ENCODE peak calls at places on chromosomes 5 and 9, in eight cellular contexts. J is heart left ventricle; B is CD4-positive, alpha-beta memory T cell; T is left ventricle myocardium inferior; P is RWPE2; X is naive thymus-derived CD4-positive, alpha-beta T cell; R is SJSA1; G is small intestine. M is an unnamed sample. For H3K4me1, the result is how much of the 10 kb centered on the place peaks cover.

GRCh38 chr5:114055318-114055788 is 306.5 kb upstream of the KCNN2 start:
- DNase-seq in J (peak), B (no peak), T (peak), P (no peak), X (no peak), R (peak), G (no peak), M (peak)

GRCh38 chr5:60961685-60962084 is 16.7 kb downstream of the NDUFAF2 start:
- DNase-seq in J (no peak), B (no peak), T (no peak), P (no peak), X (no peak), R (no peak), G (no peak), M (no peak)

GRCh38 chr9:18606831-18607230 is 132.9 kb downstream of the ADAMTSL1 start:
- DNase-seq in J (no peak), B (no peak), T (no peak), P (no peak), X (no peak), R (no peak), G (no peak), M (no peak)

GRCh38 chr5:56986631-56986957 is 34.7 kb upstream of the MIER3 start:
- DNase-seq in J (no peak), B (no peak), T (no peak), P (no peak), X (no peak), R (no peak), G (no peak), M (no peak)

GRCh38 chr5:135543151-135543818 is 7.5 kb upstream of the NEUROG1 start:
- DNase-seq in J (no peak), B (no peak), T (no peak), P (peak), X (no peak), R (peak), G (no peak), M (no peak)

GRCh38 chr5:179323026-179323571 is 22.2 kb downstream of the ADAMTS2 start:
- DNase-seq in J (no peak), B (no peak), T (no peak), P (peak), X (no peak), R (no peak), G (no peak), M (peak)

GRCh38 chr5:122858451-122858850 is 13.0 kb downstream of the SNX24 start:
- DNase-seq in J (no peak), B (no peak), T (no peak), P (no peak), X (no peak), R (no peak), G (peak), M (no peak)

GRCh38 chr5:14109041-14109747 is 33.9 kb upstream of the TRIO start:
- DNase-seq in J (no peak), B (no peak), T (no peak), P (no peak), X (no peak), R (no peak), G (peak), M (no peak)

GRCh38 chr5:154478224-154478565 is at the start of gene HAND1:
- DNase-seq in J (peak), B (no peak), T (peak), P (no peak), X (no peak), R (no peak), G (peak), M (peak)

GRCh38 chr9:136928591-136928990 is 15.9 kb downstream of the FBXW5 start:
- DNase-seq in J (peak), B (no peak), T (peak), P (no peak), X (no peak), R (no peak), G (no peak), M (no peak)

GRCh38 chr9:13142776-13143175 is 136.7 kb downstream of the MPDZ start:
- DNase-seq in J (no peak), B (no peak), T (no peak), P (no peak), X (no peak), R (no peak), G (no peak), M (no peak)

GRCh38 chr5:106397700-106398099 is 1273.0 kb downstream of the EFNA5 start:
- DNase-seq in J (no peak), B (no peak), T (no peak), P (peak), X (no peak), R (peak), G (no peak), M (no peak)

GRCh38 chr9:130189840-130190239 is 17.6 kb downstream of the NCS1 start:
- DNase-seq in J (no peak), B (no peak), T (no peak), P (no peak), X (no peak), R (no peak), G (no peak), M (no peak)

GRCh38 chr9:104765138-104765537 is 1.2 kb downstream of the NIPSNAP3B start:
- DNase-seq in J (no peak), B (no peak), T (no peak), P (no peak), X (no peak), R (no peak), G (no peak), M (no peak)
- H3K27ac ChIP-seq in J (no peak), B (no peak), T (peak), P (no peak), X (no peak), R (no peak), G (no peak), M (no peak)

DNA sequence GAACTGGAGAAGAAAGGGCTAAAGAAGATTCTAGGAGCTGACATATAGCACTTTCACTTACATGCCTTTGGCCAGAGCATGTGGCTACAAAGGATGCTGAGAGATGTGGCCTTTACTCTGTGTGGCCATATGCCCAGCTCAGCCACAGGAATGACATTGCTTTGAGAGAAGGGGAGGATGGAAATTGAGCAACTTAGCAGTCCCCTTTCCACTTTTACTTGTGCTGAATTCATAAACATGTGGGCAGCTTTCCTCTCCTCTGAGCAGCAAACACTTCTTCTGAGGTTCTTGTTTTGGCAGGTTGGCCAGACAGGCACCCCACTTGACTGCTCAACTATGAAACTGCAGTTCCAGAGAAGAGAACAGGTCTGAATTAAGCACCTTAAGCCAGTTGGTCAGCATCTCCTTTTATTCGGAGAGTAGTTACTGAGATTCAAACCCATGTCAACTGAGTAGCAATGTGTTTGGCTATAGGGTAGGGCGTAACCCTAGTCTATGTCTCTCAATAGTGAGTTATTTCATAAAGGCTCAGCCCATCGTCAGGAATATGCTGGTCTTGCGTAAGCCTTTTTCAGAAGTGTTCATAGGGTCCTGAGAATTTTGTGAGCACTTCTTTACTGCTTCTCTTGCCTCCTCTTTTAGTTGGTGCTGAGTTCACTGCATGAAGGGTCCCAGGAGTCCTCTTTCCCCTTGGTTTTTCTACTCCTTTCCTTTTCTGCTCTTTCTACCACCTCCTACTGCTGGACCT is 134.5 kb downstream of the PALM2AKAP2 start:
- DNase-seq in J (no peak), B (no peak), T (no peak), P (no peak), X (no peak), R (no peak), G (no peak), M (no peak)
- H3K4me1 ChIP-seq in J (half or more), B (under half), T (half or more), P (under half), X (under half), R (under half), G (under half), M (half or more)

GRCh38 chr5:150753463-150753862 is 5.4 kb downstream of the DCTN4 start:
- DNase-seq in J (no peak), B (no peak), T (no peak), P (no peak), X (no peak), R (no peak), G (no peak), M (no peak)
- H3K27ac ChIP-seq in J (no peak), B (no peak), T (no peak), P (no peak), X (no peak), R (no peak), G (no peak), M (peak)

DNA sequence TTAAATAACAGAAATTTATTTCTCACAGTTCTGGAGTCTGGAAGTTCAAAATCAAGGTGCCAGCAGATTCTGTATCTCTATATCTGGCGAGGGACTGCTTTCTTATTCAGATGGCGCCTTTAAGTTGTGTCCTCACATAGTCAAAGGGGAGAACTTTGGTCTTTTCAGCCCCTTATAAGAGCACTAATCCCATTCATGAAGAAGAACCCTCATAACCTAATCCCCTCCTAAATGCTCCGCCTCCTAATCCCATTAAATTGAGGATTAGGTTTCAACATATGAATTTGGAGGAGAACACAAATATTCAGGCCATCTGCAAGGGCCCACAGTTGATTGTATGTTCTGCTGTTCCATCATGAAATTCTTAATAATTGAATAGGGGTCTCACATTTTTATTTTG is 10.8 kb upstream of the CCDC152 start:
- DNase-seq in J (no peak), B (no peak), T (no peak), P (no peak), X (no peak), R (no peak), G (no peak), M (no peak)
- H3K4me1 ChIP-seq in J (under half), B (under half), T (under half), P (under half), X (under half), R (under half), G (under half), M (under half)

GRCh38 chr5:143057580-143057999 is 287.4 kb downstream of the ARHGAP26 start:
- DNase-seq in J (no peak), B (no peak), T (no peak), P (no peak), X (no peak), R (no peak), G (no peak), M (no peak)
- H3K27ac ChIP-seq in J (no peak), B (no peak), T (peak), P (no peak), X (no peak), R (no peak), G (no peak), M (peak)

GRCh38 chr9:4102078-4102477 is 197.8 kb downstream of the GLIS3 start:
- DNase-seq in J (no peak), B (no peak), T (no peak), P (no peak), X (no peak), R (no peak), G (no peak), M (no peak)

GRCh38 chr9:4097490-4097889 is 202.4 kb downstream of the GLIS3 start:
- DNase-seq in J (no peak), B (no peak), T (no peak), P (no peak), X (no peak), R (peak), G (no peak), M (no peak)

GRCh38 chr9:4097991-4098390 is 201.9 kb downstream of the GLIS3 start:
- DNase-seq in J (no peak), B (no peak), T (no peak), P (no peak), X (no peak), R (no peak), G (no peak), M (no peak)

GRCh38 chr9:4096121-4096520 is 203.7 kb downstream of the GLIS3 start:
- DNase-seq in J (no peak), B (no peak), T (no peak), P (no peak), X (no peak), R (no peak), G (no peak), M (no peak)

GRCh38 chr9:4099961-4100360 is 199.9 kb downstream of the GLIS3 start:
- DNase-seq in J (no peak), B (no peak), T (no peak), P (no peak), X (no peak), R (no peak), G (no peak), M (no peak)
- H3K4me1 ChIP-seq in J (under half), B (under half), T (under half), P (under half), X (under half), R (under half), G (under half), M (under half)